ENCODE peak calls at places on chromosomes 13 and 19, in five cellular contexts. One of them, this sample, is unnamed.

GRCh38 chr13:24680258-24680920 is at the start of gene ATP12A:
- DNase-seq in memory B cell: no peak
- DNase-seq in left lung: peak; percentile 84
- DNase-seq in colonic mucosa: peak; percentile 46
- DNase-seq in SW480: no peak
- DNase-seq in this sample: no peak

GRCh38 chr13:28489975-28490550 is 4.9 kb downstream of the FLT1 start:
- DNase-seq in memory B cell: no peak
- DNase-seq in left lung: no peak
- DNase-seq in colonic mucosa: no peak
- DNase-seq in SW480: no peak
- DNase-seq in this sample: no peak

GRCh38 chr19:4379383-4380253 is 20.7 kb downstream of the SH3GL1 start:
- DNase-seq in memory B cell: no peak
- DNase-seq in left lung: peak; percentile 86
- DNase-seq in colonic mucosa: no peak
- DNase-seq in SW480: peak; percentile 85
- DNase-seq in this sample: no peak

GRCh38 chr19:1223018-1223855 is 14.6 kb downstream of the CBARP start:
- DNase-seq in memory B cell: no peak
- DNase-seq in left lung: no peak
- DNase-seq in colonic mucosa: no peak
- DNase-seq in SW480: no peak
- DNase-seq in this sample: no peak

GRCh38 chr19:13842294-13843103 is 34.4 kb upstream of the NANOS3 start:
- DNase-seq in memory B cell: peak; percentile 82
- DNase-seq in left lung: peak; percentile 94
- DNase-seq in colonic mucosa: peak; percentile 85
- DNase-seq in SW480: peak; percentile 67
- DNase-seq in this sample: no peak

GRCh38 chr19:21483589-21484170 is 21.7 kb upstream of the ZNF429 start:
- DNase-seq in memory B cell: peak; percentile 46
- DNase-seq in left lung: peak; percentile 90
- DNase-seq in colonic mucosa: peak; percentile 56
- DNase-seq in SW480: no peak
- DNase-seq in this sample: no peak

GRCh38 chr19:36719687-36720556 is 32.5 kb downstream of the ZNF567 start:
- DNase-seq in memory B cell: no peak
- DNase-seq in left lung: no peak
- DNase-seq in colonic mucosa: no peak
- DNase-seq in SW480: no peak
- DNase-seq in this sample: no peak

GRCh38 chr19:46766569-46767317 is 20.5 kb upstream of the STRN4 start:
- DNase-seq in memory B cell: peak; percentile 56
- DNase-seq in left lung: peak; percentile 82
- DNase-seq in colonic mucosa: peak; percentile 61
- DNase-seq in SW480: peak; percentile 68
- DNase-seq in this sample: no peak

GRCh38 chr13:50685491-50685890 is 158.0 kb downstream of the DLEU7 start:
- DNase-seq in memory B cell: no peak
- DNase-seq in left lung: no peak
- DNase-seq in colonic mucosa: peak; percentile 50
- DNase-seq in SW480: no peak
- DNase-seq in this sample: no peak

GRCh38 chr13:74794582-74794981 is 660.4 kb upstream of the KLF12 start:
- DNase-seq in memory B cell: no peak
- DNase-seq in left lung: no peak
- DNase-seq in colonic mucosa: no peak
- DNase-seq in SW480: no peak
- DNase-seq in this sample: no peak

GRCh38 chr19:2391118-2391725 is 31.2 kb downstream of the TMPRSS9 start:
- DNase-seq in memory B cell: peak; percentile 47
- DNase-seq in left lung: no peak
- DNase-seq in colonic mucosa: peak; percentile 48
- DNase-seq in SW480: peak; percentile 61
- DNase-seq in this sample: no peak

GRCh38 chr19:51440846-51441409 is 17.3 kb downstream of the SIGLEC8 start:
- DNase-seq in memory B cell: no peak
- DNase-seq in left lung: no peak
- DNase-seq in colonic mucosa: no peak
- DNase-seq in SW480: peak; percentile 36
- DNase-seq in this sample: no peak

GRCh38 chr13:43545317-43545874 is 241.4 kb downstream of the ENOX1 start:
- DNase-seq in memory B cell: no peak
- DNase-seq in left lung: no peak
- DNase-seq in colonic mucosa: no peak
- DNase-seq in SW480: no peak
- DNase-seq in this sample: no peak

GRCh38 chr19:647566-648284 is 8.0 kb downstream of the FGF22 start:
- DNase-seq in memory B cell: no peak
- DNase-seq in left lung: no peak
- DNase-seq in colonic mucosa: no peak
- DNase-seq in SW480: no peak
- DNase-seq in this sample: no peak

GRCh38 chr13:109790951-109791605 is 4.7 kb upstream of the IRS2 start:
- DNase-seq in memory B cell: no peak
- DNase-seq in left lung: no peak
- DNase-seq in colonic mucosa: peak; percentile 48
- DNase-seq in SW480: peak; percentile 51
- DNase-seq in this sample: peak; percentile 72

GRCh38 chr13:66503890-66504289 is 726.2 kb downstream of the PCDH9 start:
- DNase-seq in memory B cell: no peak
- DNase-seq in left lung: no peak
- DNase-seq in colonic mucosa: no peak
- DNase-seq in SW480: no peak
- DNase-seq in this sample: no peak

GRCh38 chr19:33697766-33698165 is 76.0 kb downstream of the CHST8 start:
- DNase-seq in memory B cell: no peak
- DNase-seq in left lung: peak; percentile 33
- DNase-seq in colonic mucosa: no peak
- DNase-seq in SW480: no peak
- DNase-seq in this sample: no peak

GRCh38 chr19:51550848-51551672 is 19.6 kb upstream of the SIGLEC6 start:
- DNase-seq in memory B cell: no peak
- DNase-seq in left lung: no peak
- DNase-seq in colonic mucosa: no peak
- DNase-seq in SW480: no peak
- DNase-seq in this sample: no peak

GRCh38 chr13:107612376-107612775 is 603.0 kb downstream of the LIG4 start:
- DNase-seq in memory B cell: no peak
- DNase-seq in left lung: no peak
- DNase-seq in colonic mucosa: no peak
- DNase-seq in SW480: no peak
- DNase-seq in this sample: no peak

GRCh38 chr19:10471909-10472308 is 31.2 kb downstream of the KEAP1 start:
- DNase-seq in memory B cell: no peak
- DNase-seq in left lung: no peak
- DNase-seq in colonic mucosa: no peak
- DNase-seq in SW480: peak; percentile 54
- DNase-seq in this sample: no peak

GRCh38 chr19:5038631-5039271 is 69.8 kb downstream of the KDM4B start:
- DNase-seq in memory B cell: no peak
- DNase-seq in left lung: no peak
- DNase-seq in colonic mucosa: no peak
- DNase-seq in SW480: no peak
- DNase-seq in this sample: no peak

GRCh38 chr19:35757231-35757748 is 461 bp upstream of the HSPB6 start:
- DNase-seq in memory B cell: no peak
- DNase-seq in left lung: peak; percentile 83
- DNase-seq in colonic mucosa: peak; percentile 70
- DNase-seq in SW480: no peak
- DNase-seq in this sample: peak; percentile 94

GRCh38 chr19:30450945-30451344 is 78.8 kb downstream of the ZNF536 start:
- DNase-seq in memory B cell: no peak
- DNase-seq in left lung: no peak
- DNase-seq in colonic mucosa: no peak
- DNase-seq in SW480: no peak
- DNase-seq in this sample: no peak

GRCh38 chr13:26540319-26540718 is 17.2 kb upstream of the WASF3 start:
- DNase-seq in memory B cell: no peak
- DNase-seq in left lung: no peak
- DNase-seq in colonic mucosa: no peak
- DNase-seq in SW480: no peak
- DNase-seq in this sample: no peak

GRCh38 chr19:34580055-34580336 is 97.0 kb downstream of the SCGB2B2 start:
- DNase-seq in memory B cell: no peak
- DNase-seq in left lung: no peak
- DNase-seq in colonic mucosa: no peak
- DNase-seq in SW480: no peak
- DNase-seq in this sample: peak; percentile 87

This sample was measured in esophagus muscularis mucosa.